ENCODE peak calls at places on chromosomes 5 and 9, in eight cellular contexts. One of them, this sample, is unnamed.

GRCh38 chr5:95969646-95970358 is 8.2 kb upstream of the ELL2 start:
- DNase-seq in GM12878: no peak
- DNase-seq in hepatocyte: no peak
- DNase-seq in HCT116: no peak
- DNase-seq in H1: no peak
- DNase-seq in MM.1S: no peak
- DNase-seq in HepG2: peak
- DNase-seq in neural progenitor cell: no peak
- DNase-seq in this sample: peak

GRCh38 chr5:102771435-102771834 is 16.3 kb downstream of the PAM start:
- DNase-seq in H1: no peak
- DNase-seq in HepG2: no peak
- DNase-seq in hepatocyte: no peak
- DNase-seq in neural progenitor cell: no peak
- DNase-seq in GM12878: no peak
- DNase-seq in HCT116: no peak
- DNase-seq in MM.1S: no peak
- DNase-seq in this sample: no peak

GRCh38 chr9:70285246-70285645 is 26.5 kb downstream of the SMC5 start:
- DNase-seq in MM.1S: no peak
- DNase-seq in hepatocyte: peak
- DNase-seq in HCT116: no peak
- DNase-seq in HepG2: no peak
- DNase-seq in neural progenitor cell: no peak
- DNase-seq in H1: no peak
- DNase-seq in GM12878: no peak
- DNase-seq in this sample: no peak

GRCh38 chr9:23492126-23493002 is 333.7 kb downstream of the ELAVL2 start:
- DNase-seq in MM.1S: peak
- DNase-seq in HepG2: peak
- DNase-seq in neural progenitor cell: peak
- DNase-seq in HCT116: no peak
- DNase-seq in GM12878: no peak
- DNase-seq in H1: peak
- DNase-seq in hepatocyte: peak
- DNase-seq in this sample: peak

GRCh38 chr9:69762527-69762926 is 2.7 kb upstream of the PTAR1 start:
- DNase-seq in neural progenitor cell: no peak
- DNase-seq in MM.1S: no peak
- DNase-seq in H1: no peak
- DNase-seq in HepG2: no peak
- DNase-seq in HCT116: no peak
- DNase-seq in hepatocyte: no peak
- DNase-seq in GM12878: no peak
- DNase-seq in this sample: no peak

GRCh38 chr5:148104226-148104625 is 40.4 kb downstream of the SPINK5 start:
- DNase-seq in H1: no peak
- DNase-seq in GM12878: no peak
- DNase-seq in MM.1S: no peak
- DNase-seq in hepatocyte: no peak
- DNase-seq in HepG2: no peak
- DNase-seq in neural progenitor cell: no peak
- DNase-seq in HCT116: no peak
- DNase-seq in this sample: no peak

GRCh38 chr5:88727705-88728313 is 155.2 kb downstream of the MEF2C start:
- DNase-seq in MM.1S: peak
- DNase-seq in hepatocyte: peak
- DNase-seq in HCT116: peak
- DNase-seq in neural progenitor cell: peak
- DNase-seq in HepG2: no peak
- DNase-seq in H1: no peak
- DNase-seq in GM12878: no peak
- DNase-seq in this sample: no peak

GRCh38 chr9:127283917-127284316 is 19.3 kb downstream of the GARNL3 start:
- DNase-seq in H1: no peak
- DNase-seq in HepG2: no peak
- DNase-seq in HCT116: no peak
- DNase-seq in MM.1S: no peak
- DNase-seq in GM12878: no peak
- DNase-seq in hepatocyte: peak
- DNase-seq in neural progenitor cell: peak
- DNase-seq in this sample: peak

GRCh38 chr9:132054024-132054423 is 25.6 kb downstream of the MED27 start:
- DNase-seq in HepG2: no peak
- DNase-seq in MM.1S: no peak
- DNase-seq in HCT116: no peak
- DNase-seq in H1: no peak
- DNase-seq in neural progenitor cell: no peak
- DNase-seq in GM12878: no peak
- DNase-seq in hepatocyte: no peak
- DNase-seq in this sample: no peak

GRCh38 chr5:153629027-153629426 is 138.6 kb downstream of the GRIA1 start:
- DNase-seq in MM.1S: peak
- DNase-seq in GM12878: no peak
- DNase-seq in HepG2: no peak
- DNase-seq in HCT116: peak
- DNase-seq in neural progenitor cell: peak
- DNase-seq in hepatocyte: peak
- DNase-seq in H1: peak
- DNase-seq in this sample: peak

GRCh38 chr9:132260846-132261245 is 93.9 kb downstream of the SETX start:
- DNase-seq in H1: no peak
- DNase-seq in GM12878: no peak
- DNase-seq in neural progenitor cell: no peak
- DNase-seq in hepatocyte: no peak
- DNase-seq in HepG2: no peak
- DNase-seq in HCT116: no peak
- DNase-seq in MM.1S: no peak
- DNase-seq in this sample: no peak

GRCh38 chr9:129725841-129726251 is 27.0 kb downstream of the PTGES start:
- DNase-seq in HCT116: no peak
- DNase-seq in MM.1S: no peak
- DNase-seq in GM12878: no peak
- DNase-seq in H1: no peak
- DNase-seq in HepG2: no peak
- DNase-seq in hepatocyte: peak
- DNase-seq in neural progenitor cell: no peak
- DNase-seq in this sample: no peak

GRCh38 chr9:25648116-25648515 is 30.1 kb downstream of the TUSC1 start:
- DNase-seq in GM12878: no peak
- DNase-seq in hepatocyte: no peak
- DNase-seq in MM.1S: no peak
- DNase-seq in HepG2: no peak
- DNase-seq in neural progenitor cell: no peak
- DNase-seq in HCT116: no peak
- DNase-seq in H1: no peak
- DNase-seq in this sample: no peak

GRCh38 chr5:66933066-66933465 is 263.5 kb downstream of the CD180 start:
- DNase-seq in HCT116: no peak
- DNase-seq in H1: no peak
- DNase-seq in hepatocyte: no peak
- DNase-seq in GM12878: no peak
- DNase-seq in MM.1S: no peak
- DNase-seq in HepG2: no peak
- DNase-seq in neural progenitor cell: no peak
- DNase-seq in this sample: peak

GRCh38 chr9:82829818-82830217 is 233.1 kb downstream of the RASEF start:
- DNase-seq in HepG2: no peak
- DNase-seq in neural progenitor cell: no peak
- DNase-seq in hepatocyte: no peak
- DNase-seq in MM.1S: no peak
- DNase-seq in H1: no peak
- DNase-seq in HCT116: no peak
- DNase-seq in GM12878: no peak
- DNase-seq in this sample: peak

GRCh38 chr5:126801992-126802294 is 25.0 kb downstream of the LMNB1 start:
- DNase-seq in MM.1S: peak
- DNase-seq in H1: no peak
- DNase-seq in HCT116: no peak
- DNase-seq in neural progenitor cell: no peak
- DNase-seq in HepG2: peak
- DNase-seq in GM12878: no peak
- DNase-seq in hepatocyte: peak
- DNase-seq in this sample: peak

GRCh38 chr5:110873773-110874437 is 135.1 kb downstream of the SLC25A46 start:
- DNase-seq in hepatocyte: no peak
- DNase-seq in neural progenitor cell: no peak
- DNase-seq in HepG2: no peak
- DNase-seq in HCT116: no peak
- DNase-seq in MM.1S: no peak
- DNase-seq in H1: no peak
- DNase-seq in GM12878: no peak
- DNase-seq in this sample: no peak

DNA sequence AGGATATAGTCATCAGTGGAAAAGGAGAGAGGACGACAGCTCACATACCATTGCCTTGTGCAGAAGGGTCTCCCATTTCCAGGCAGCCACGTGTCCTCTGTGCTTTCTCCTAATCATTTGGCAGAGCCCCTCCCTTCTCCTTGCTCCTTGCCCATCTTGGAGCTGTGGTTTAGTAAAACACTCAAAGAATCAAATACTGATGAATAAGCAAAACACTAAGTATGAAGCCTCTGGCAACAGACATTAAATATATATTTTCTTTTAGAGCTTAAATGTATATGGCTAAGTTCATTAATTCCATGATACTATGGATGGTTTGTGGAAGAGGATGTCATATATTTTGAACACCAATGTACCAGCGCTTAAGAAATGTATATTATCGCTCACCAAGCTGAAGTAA is 278.5 kb downstream of the SAXO1 start:
- DNase-seq in neural progenitor cell: no peak
- DNase-seq in MM.1S: no peak
- DNase-seq in hepatocyte: no peak
- DNase-seq in GM12878: no peak
- DNase-seq in H1: no peak
- DNase-seq in HCT116: no peak
- DNase-seq in HepG2: no peak
- DNase-seq in this sample: no peak
- TF ChIP-seq CTCF in neural progenitor cell: no peak
- TF ChIP-seq CTCF in MM.1S: no peak
- TF ChIP-seq CTCF in hepatocyte: no peak
- TF ChIP-seq CTCF in GM12878: no peak
- TF ChIP-seq CTCF in H1: no peak
- TF ChIP-seq CTCF in HCT116: no peak
- TF ChIP-seq CTCF in HepG2: no peak
- TF ChIP-seq CTCF in this sample: no peak

DNA sequence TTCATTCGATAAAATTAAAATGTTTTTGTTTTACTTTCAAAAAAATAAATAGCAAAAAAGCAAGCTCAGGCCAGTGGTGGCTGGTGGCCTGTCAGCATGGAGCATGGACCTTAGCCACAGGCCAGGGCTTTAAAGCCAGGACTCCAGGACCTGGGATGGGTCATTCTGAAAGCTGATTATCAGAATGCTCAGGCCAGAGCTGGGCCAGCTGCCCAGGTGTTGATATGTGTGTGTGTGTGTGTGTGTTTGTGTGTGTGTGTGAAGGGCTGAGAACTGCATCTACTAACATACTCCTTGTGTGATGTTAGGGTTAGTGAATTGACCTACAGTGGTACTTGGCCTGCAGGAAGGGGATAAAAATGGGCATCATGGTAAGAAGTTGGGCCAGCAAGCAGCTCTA is 21.5 kb downstream of the PALM2AKAP2 start:
- DNase-seq in H1: no peak
- DNase-seq in neural progenitor cell: no peak
- DNase-seq in HCT116: no peak
- DNase-seq in hepatocyte: no peak
- DNase-seq in HepG2: no peak
- DNase-seq in MM.1S: no peak
- DNase-seq in GM12878: no peak
- DNase-seq in this sample: no peak
- TF ChIP-seq EZH2 in H1: no peak
- TF ChIP-seq EZH2 in neural progenitor cell: no peak
- TF ChIP-seq EZH2 in HCT116: no peak
- TF ChIP-seq EZH2 in hepatocyte: no peak
- TF ChIP-seq EZH2 in HepG2: no peak
- TF ChIP-seq EZH2 in MM.1S: no peak
- TF ChIP-seq EZH2 in GM12878: no peak
- TF ChIP-seq EZH2 in this sample: no peak

GRCh38 chr9:79131876-79132377 is 439.8 kb upstream of the TLE4 start:
- DNase-seq in H1: no peak
- DNase-seq in hepatocyte: peak
- DNase-seq in HCT116: no peak
- DNase-seq in HepG2: no peak
- DNase-seq in neural progenitor cell: peak
- DNase-seq in GM12878: no peak
- DNase-seq in MM.1S: no peak
- DNase-seq in this sample: no peak
- H2AFZ ChIP-seq in H1: peak
- H2AFZ ChIP-seq in hepatocyte: no peak
- H2AFZ ChIP-seq in HCT116: no peak
- H2AFZ ChIP-seq in HepG2: no peak
- H2AFZ ChIP-seq in neural progenitor cell: no peak
- H2AFZ ChIP-seq in GM12878: no peak
- H2AFZ ChIP-seq in MM.1S: no peak
- H2AFZ ChIP-seq in this sample: no peak

GRCh38 chr5:133969654-133970324 is 1.4 kb upstream of the C5orf15 start:
- DNase-seq in HCT116: no peak
- DNase-seq in MM.1S: no peak
- DNase-seq in neural progenitor cell: no peak
- DNase-seq in GM12878: peak
- DNase-seq in hepatocyte: peak
- DNase-seq in H1: no peak
- DNase-seq in HepG2: peak
- DNase-seq in this sample: no peak

GRCh38 chr5:133967715-133968056 is 739 bp downstream of the C5orf15 start:
- DNase-seq in MM.1S: no peak
- DNase-seq in H1: no peak
- DNase-seq in HCT116: no peak
- DNase-seq in hepatocyte: peak
- DNase-seq in GM12878: no peak
- DNase-seq in neural progenitor cell: peak
- DNase-seq in HepG2: no peak
- DNase-seq in this sample: peak

GRCh38 chr5:133967124-133967523 is 1.3 kb downstream of the C5orf15 start:
- DNase-seq in HepG2: no peak
- DNase-seq in GM12878: no peak
- DNase-seq in H1: no peak
- DNase-seq in HCT116: no peak
- DNase-seq in hepatocyte: no peak
- DNase-seq in MM.1S: no peak
- DNase-seq in neural progenitor cell: peak
- DNase-seq in this sample: no peak

GRCh38 chr5:133970325-133970671 is 1.9 kb upstream of the C5orf15 start:
- DNase-seq in hepatocyte: no peak
- DNase-seq in GM12878: no peak
- DNase-seq in H1: no peak
- DNase-seq in MM.1S: no peak
- DNase-seq in HCT116: no peak
- DNase-seq in neural progenitor cell: no peak
- DNase-seq in HepG2: no peak
- DNase-seq in this sample: no peak

GRCh38 chr5:133968057-133968993 is at the start of gene C5orf15:
- DNase-seq in H1: peak
- DNase-seq in neural progenitor cell: peak
- DNase-seq in HepG2: peak
- DNase-seq in HCT116: peak
- DNase-seq in MM.1S: peak
- DNase-seq in GM12878: peak
- DNase-seq in hepatocyte: peak
- DNase-seq in this sample: peak
- TF ChIP-seq CTCF in H1: no peak
- TF ChIP-seq CTCF in neural progenitor cell: peak
- TF ChIP-seq CTCF in HepG2: peak
- TF ChIP-seq CTCF in HCT116: no peak
- TF ChIP-seq CTCF in MM.1S: no peak
- TF ChIP-seq CTCF in GM12878: peak
- TF ChIP-seq CTCF in hepatocyte: no peak
- TF ChIP-seq CTCF in this sample: no peak

GRCh38 chr5:73302797-73303138 is 129.8 kb downstream of the TMEM174 start:
- DNase-seq in H1: no peak
- DNase-seq in neural progenitor cell: no peak
- DNase-seq in hepatocyte: no peak
- DNase-seq in GM12878: no peak
- DNase-seq in HepG2: no peak
- DNase-seq in HCT116: no peak
- DNase-seq in MM.1S: no peak
- DNase-seq in this sample: no peak
- TF ChIP-seq EZH2 in H1: no peak
- TF ChIP-seq EZH2 in neural progenitor cell: no peak
- TF ChIP-seq EZH2 in hepatocyte: peak
- TF ChIP-seq EZH2 in GM12878: no peak
- TF ChIP-seq EZH2 in HepG2: no peak
- TF ChIP-seq EZH2 in HCT116: no peak
- TF ChIP-seq EZH2 in MM.1S: no peak
- TF ChIP-seq EZH2 in this sample: no peak